ENCODE peak calls at places on chromosome 22, in five cellular contexts. Z, H, P, K and D are unnamed samples.

GRCh38 chr22:29028468-29028867 is 33.2 kb downstream of the C22orf31 start:
- DNase-seq in Z (no peak), P (no peak), K (no peak), H (no peak), D (no peak)

GRCh38 chr22:29679316-29679715 is 40.5 kb upstream of the CABP7 start:
- DNase-seq in H (no peak), K (no peak), P (no peak), Z (no peak), D (no peak)

GRCh38 chr22:42820075-42820763 is 36.9 kb downstream of the ARFGAP3 start:
- DNase-seq in H (no peak), K (peak), Z (peak), P (peak), D (peak)

GRCh38 chr22:19477321-19478085 is 1.5 kb downstream of the UFD1 start:
- DNase-seq in H (peak), P (no peak), Z (no peak), K (peak), D (no peak)

GRCh38 chr22:22362939-22363338 is 118.4 kb downstream of the VPREB1 start:
- DNase-seq in H (no peak), K (no peak), Z (no peak), P (no peak), D (no peak)

GRCh38 chr22:24444729-24445466 is 17.5 kb downstream of the ADORA2A start:
- DNase-seq in K (no peak), P (no peak), Z (no peak), H (no peak), D (no peak)

GRCh38 chr22:29658171-29658570 is 54.7 kb downstream of the NF2 start:
- DNase-seq in H (no peak), P (no peak), K (no peak), Z (no peak), D (no peak)

GRCh38 chr22:30309981-30310672 is 16.6 kb downstream of the TBC1D10A start:
- DNase-seq in Z (no peak), K (peak), P (peak), H (no peak), D (no peak)

GRCh38 chr22:23815781-23816551 is 22.8 kb downstream of the DERL3 start:
- DNase-seq in K (no peak), Z (no peak), H (no peak), P (no peak), D (no peak)

GRCh38 chr22:30277547-30278344 is 11.1 kb upstream of the OSM start:
- DNase-seq in H (no peak), P (no peak), Z (no peak), K (peak), D (peak)